ENCODE peak calls at places on chromosomes 6 and 20, in six cellular contexts. V, U, G, H, O and N are unnamed samples.

GRCh38 chr6:131948692-131949614 is 2.2 kb downstream of the CCN2 start:
- DNase-seq in V (no peak), U (no peak), G (peak; percentile 98), H (peak; percentile 84), O (no peak), N (no peak)

GRCh38 chr20:24795444-24795843 is 153.6 kb upstream of the CST7 start:
- DNase-seq in V (no peak), U (no peak), G (no peak), H (peak; percentile 64), O (no peak), N (no peak)

GRCh38 chr6:109623288-109623687 is 67.7 kb downstream of the AK9 start:
- DNase-seq in V (no peak), U (no peak), G (no peak), H (no peak), O (no peak), N (no peak)

GRCh38 chr20:53839423-53840176 is 230.8 kb downstream of the BCAS1 start:
- DNase-seq in V (no peak), U (peak; percentile 67), G (no peak), H (no peak), O (peak; percentile 47), N (no peak)

GRCh38 chr6:43724914-43725642 is 37.5 kb upstream of the MRPS18A start:
- DNase-seq in V (no peak), U (peak; percentile 95), G (peak; percentile 60), H (peak; percentile 92), O (peak; percentile 49), N (peak; percentile 48)

GRCh38 chr20:4444404-4444803 is 277.3 kb upstream of the PRND start:
- DNase-seq in V (no peak), U (no peak), G (peak; percentile 14), H (peak; percentile 88), O (no peak), N (no peak)

GRCh38 chr20:5608448-5609161 is 141.6 kb upstream of the SHLD1 start:
- DNase-seq in V (no peak), U (no peak), G (no peak), H (peak; percentile 47), O (no peak), N (no peak)

GRCh38 chr6:133241901-133242760 is 974 bp downstream of the EYA4 start:
- DNase-seq in V (peak; percentile 68), U (no peak), G (no peak), H (peak; percentile 32), O (no peak), N (no peak)

GRCh38 chr20:432677-433299 is 24.7 kb downstream of the RBCK1 start:
- DNase-seq in V (no peak), U (no peak), G (no peak), H (no peak), O (no peak), N (no peak)

GRCh38 chr6:89412071-89413005 is at the start of gene RRAGD:
- DNase-seq in V (peak; percentile 79), U (peak; percentile 92), G (no peak), H (no peak), O (peak; percentile 39), N (no peak)

GRCh38 chr20:34083137-34083536 is 28.9 kb downstream of the EIF2S2 start:
- DNase-seq in V (no peak), U (peak; percentile 94), G (peak; percentile 86), H (peak; percentile 99), O (no peak), N (no peak)

DNA sequence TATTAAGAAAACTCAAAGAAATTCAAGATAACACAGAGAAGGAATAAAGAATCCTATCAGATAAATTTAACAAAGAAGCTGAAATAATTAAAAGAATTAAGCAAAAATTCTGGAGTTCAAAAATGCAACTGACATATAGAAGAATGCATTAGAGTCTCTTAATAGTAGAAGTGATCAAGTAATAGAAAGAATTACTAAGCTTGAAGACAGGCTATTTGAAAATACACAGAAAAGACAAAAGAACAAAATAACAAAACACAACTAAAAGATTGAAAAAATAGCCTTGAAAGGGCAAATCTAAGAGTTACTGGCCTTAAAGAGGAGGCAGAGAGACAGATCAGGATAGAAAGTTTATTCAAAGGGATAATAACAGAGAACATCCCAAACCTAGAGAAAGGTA is 12.1 kb downstream of the SNX14 start:
- DNase-seq in V (no peak), U (no peak), G (no peak), H (no peak), O (no peak), N (no peak)
- H3K27ac ChIP-seq in V (no peak overlapping the region), U (no peak overlapping the region), G (no peak overlapping the region), H (no peak overlapping the region), O (no peak overlapping the region), N (no peak overlapping the region)

DNA sequence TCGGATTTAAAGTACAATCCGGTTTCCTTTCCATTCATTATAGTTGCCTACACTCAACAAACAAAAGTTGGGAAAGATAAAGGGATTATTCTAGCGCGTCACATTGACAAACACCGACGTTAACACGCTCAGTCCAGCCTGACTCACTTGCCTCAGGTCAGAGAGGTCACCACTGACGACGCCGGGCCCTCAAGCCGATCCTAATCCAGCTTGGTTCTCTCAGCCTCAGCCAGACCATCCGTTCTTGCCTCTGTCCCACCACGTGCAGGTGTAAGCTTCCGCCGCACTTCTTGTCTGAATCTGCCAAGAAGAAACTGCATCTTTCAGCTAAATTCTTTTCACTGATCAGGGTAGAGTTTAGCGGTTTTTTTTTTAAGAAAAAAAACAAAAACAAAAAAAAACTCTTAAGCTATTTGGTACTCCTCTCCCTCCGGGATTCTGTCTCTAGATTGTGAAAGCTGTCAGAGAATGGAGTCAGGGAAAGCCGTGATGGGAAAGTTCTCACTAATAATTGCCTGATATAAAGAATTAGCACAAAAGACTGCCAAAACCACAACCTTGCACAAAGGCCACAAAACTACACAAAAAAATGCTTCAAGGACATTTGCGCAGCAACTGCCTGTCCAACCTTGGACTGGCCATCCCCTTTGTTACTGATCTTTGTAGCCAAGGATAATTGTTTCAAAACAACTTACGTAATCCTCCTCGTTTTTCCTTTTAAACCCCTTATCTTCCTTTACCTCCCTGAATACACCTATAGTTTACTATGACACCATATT is 1.2 kb upstream of the PHF10 start:
- DNase-seq in V (peak; percentile 92), U (peak; percentile 72), G (peak; percentile 79), H (peak; percentile 74), O (no peak), N (no peak)
- H3K27ac ChIP-seq in V (peak overlapping the region; percentile 98), U (peak overlapping the region; percentile 93), G (peak overlapping the region; percentile 47), H (peak overlapping the region; percentile 87), O (no peak overlapping the region), N (peak overlapping the region; percentile 98)

GRCh38 chr20:63691711-63692435 is 4.6 kb upstream of the TNFRSF6B start:
- DNase-seq in V (no peak), U (no peak), G (no peak), H (no peak), O (no peak), N (no peak)

GRCh38 chr20:63692436-63693078 is 3.9 kb upstream of the TNFRSF6B start:
- DNase-seq in V (no peak), U (no peak), G (no peak), H (no peak), O (no peak), N (no peak)

GRCh38 chr20:63693975-63694595 is 2.4 kb upstream of the TNFRSF6B start:
- DNase-seq in V (no peak), U (no peak), G (no peak), H (no peak), O (no peak), N (no peak)

GRCh38 chr20:63694596-63695418 is 1.6 kb upstream of the TNFRSF6B start:
- DNase-seq in V (no peak), U (no peak), G (no peak), H (no peak), O (no peak), N (no peak)

GRCh38 chr20:63693079-63693974 is 3.1 kb upstream of the TNFRSF6B start:
- DNase-seq in V (no peak), U (no peak), G (no peak), H (no peak), O (no peak), N (no peak)
- H3K27ac ChIP-seq in V (no peak overlapping the region), U (peak overlapping the region; percentile 96), G (no peak overlapping the region), H (no peak overlapping the region), O (no peak overlapping the region), N (peak overlapping the region; percentile 61)

DNA sequence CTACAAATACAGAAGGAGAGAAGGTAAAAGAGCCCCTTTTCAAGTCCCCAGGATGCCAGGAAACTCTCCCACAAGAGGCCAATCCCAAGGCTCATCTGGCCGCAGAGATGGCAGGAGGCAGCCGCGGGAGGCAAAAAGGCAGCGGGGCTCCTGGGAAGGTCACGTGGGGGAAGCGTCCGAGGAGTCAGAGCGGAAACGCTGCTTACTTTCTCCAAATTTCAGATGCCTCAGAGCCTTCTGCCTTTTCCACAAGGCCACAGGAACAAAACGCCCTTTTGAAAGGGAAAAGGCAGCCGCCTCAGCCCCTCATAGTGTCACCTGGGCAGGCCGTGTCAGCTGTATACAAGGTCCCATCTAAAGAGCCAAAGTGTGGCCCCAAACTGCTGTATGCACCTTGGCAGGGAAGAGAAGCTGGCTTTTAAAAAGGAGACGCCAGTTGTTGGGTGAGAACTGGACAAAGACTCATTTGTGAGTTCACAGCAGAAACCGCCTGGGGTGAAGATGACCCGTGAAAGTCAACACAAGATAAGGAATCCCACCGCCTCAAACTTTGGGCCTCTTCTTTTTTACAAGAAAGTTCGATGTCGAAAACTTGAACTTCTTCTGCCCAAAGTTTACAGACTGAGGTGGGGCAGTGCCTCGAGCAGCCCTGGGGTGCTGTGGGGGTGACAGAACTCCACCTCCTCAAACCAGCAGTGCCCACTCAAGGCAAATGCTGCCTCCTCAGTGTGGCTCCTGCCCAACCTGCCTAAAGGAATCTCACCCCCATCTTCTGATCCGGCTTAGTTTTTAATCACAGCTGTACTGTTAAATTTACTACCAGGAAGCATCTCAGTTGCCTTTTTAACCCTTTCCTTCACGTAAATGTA is 45.4 kb downstream of the EZR start:
- DNase-seq in V (no peak), U (no peak), G (peak; percentile 4), H (no peak), O (no peak), N (no peak)
- H3K27ac ChIP-seq in V (no peak overlapping the region), U (peak overlapping the region; percentile 27), G (no peak overlapping the region), H (no peak overlapping the region), O (no peak overlapping the region), N (peak overlapping the region; percentile 85)